ENCODE peak calls at places on chromosomes 4 and X, in nine cellular contexts. I is body of pancreas, T is cardiac muscle cell, J is lower leg skin, G is esophagus squamous epithelium, C is AG10803, D is cardiac fibroblast, O is PC-3, B is astrocyte of the spinal cord. A is an unnamed sample.

GRCh38 chrX:153394595-153394994 is 6.6 kb downstream of the PNMA6E start:
- DNase-seq in I (no peak), T (no peak), J (no peak), G (no peak), C (no peak), D (no peak), O (no peak), B (no peak), A (no peak)

GRCh38 chr4:184310881-184311709 is 93.4 kb upstream of the ENPP6 start:
- DNase-seq in I (peak; percentile 89), T (no peak), J (no peak), G (no peak), C (no peak), D (peak; percentile 43), O (no peak), B (no peak), A (no peak)

GRCh38 chr4:146194212-146194611 is 18.7 kb downstream of the LSM6 start:
- DNase-seq in I (no peak), T (no peak), J (no peak), G (no peak), C (no peak), D (no peak), O (no peak), B (no peak), A (no peak)

GRCh38 chr4:152118108-152118507 is 357.3 kb upstream of the GATB start:
- DNase-seq in I (no peak), T (no peak), J (no peak), G (no peak), C (no peak), D (no peak), O (no peak), B (no peak), A (no peak)

GRCh38 chrX:28177202-28177601 is 196.0 kb upstream of the DCAF8L1 start:
- DNase-seq in I (peak; percentile 15), T (peak; percentile 74), J (no peak), G (no peak), C (no peak), D (no peak), O (peak; percentile 57), B (no peak), A (no peak)

GRCh38 chrX:133921764-133922389 is 63.5 kb downstream of the GPC3 start:
- DNase-seq in I (peak; percentile 79), T (peak; percentile 64), J (no peak), G (no peak), C (peak; percentile 16), D (peak; percentile 26), O (peak; percentile 50), B (no peak), A (no peak)

GRCh38 chrX:141945415-141945814 is 41.7 kb downstream of the MAGEC1 start:
- DNase-seq in I (no peak), T (no peak), J (no peak), G (no peak), C (no peak), D (no peak), O (peak; percentile 85), B (no peak), A (no peak)

GRCh38 chrX:40971736-40972135 is 113.5 kb upstream of the USP9X start:
- DNase-seq in I (no peak), T (no peak), J (no peak), G (no peak), C (no peak), D (no peak), O (peak; percentile 48), B (no peak), A (no peak)

GRCh38 chr4:80446248-80446647 is 110.7 kb downstream of the CFAP299 start:
- DNase-seq in I (no peak), T (no peak), J (no peak), G (no peak), C (peak; percentile 55), D (no peak), O (no peak), B (no peak), A (no peak)

GRCh38 chr4:85919488-85919887 is 440.4 kb downstream of the MAPK10 start:
- DNase-seq in I (no peak), T (no peak), J (no peak), G (no peak), C (no peak), D (no peak), O (no peak), B (no peak), A (no peak)

GRCh38 chr4:7805533-7806079 is 134.1 kb downstream of the AFAP1 start:
- DNase-seq in I (peak; percentile 85), T (peak; percentile 63), J (no peak), G (no peak), C (peak; percentile 98), D (peak; percentile 98), O (peak; percentile 92), B (peak; percentile 93), A (peak; percentile 94)

GRCh38 chr4:15436515-15436914 is 8.7 kb downstream of the C1QTNF7 start:
- DNase-seq in I (peak; percentile 16), T (no peak), J (no peak), G (no peak), C (peak; percentile 34), D (peak; percentile 76), O (peak; percentile 22), B (peak; percentile 75), A (peak; percentile 42)

GRCh38 chrX:155143959-155144548 is 72.2 kb upstream of the VBP1 start:
- DNase-seq in I (no peak), T (no peak), J (no peak), G (no peak), C (no peak), D (no peak), O (no peak), B (no peak), A (no peak)

GRCh38 chrX:155144926-155145325 is 71.3 kb upstream of the VBP1 start:
- DNase-seq in I (no peak), T (no peak), J (no peak), G (no peak), C (no peak), D (no peak), O (peak; percentile 60), B (no peak), A (no peak)

DNA sequence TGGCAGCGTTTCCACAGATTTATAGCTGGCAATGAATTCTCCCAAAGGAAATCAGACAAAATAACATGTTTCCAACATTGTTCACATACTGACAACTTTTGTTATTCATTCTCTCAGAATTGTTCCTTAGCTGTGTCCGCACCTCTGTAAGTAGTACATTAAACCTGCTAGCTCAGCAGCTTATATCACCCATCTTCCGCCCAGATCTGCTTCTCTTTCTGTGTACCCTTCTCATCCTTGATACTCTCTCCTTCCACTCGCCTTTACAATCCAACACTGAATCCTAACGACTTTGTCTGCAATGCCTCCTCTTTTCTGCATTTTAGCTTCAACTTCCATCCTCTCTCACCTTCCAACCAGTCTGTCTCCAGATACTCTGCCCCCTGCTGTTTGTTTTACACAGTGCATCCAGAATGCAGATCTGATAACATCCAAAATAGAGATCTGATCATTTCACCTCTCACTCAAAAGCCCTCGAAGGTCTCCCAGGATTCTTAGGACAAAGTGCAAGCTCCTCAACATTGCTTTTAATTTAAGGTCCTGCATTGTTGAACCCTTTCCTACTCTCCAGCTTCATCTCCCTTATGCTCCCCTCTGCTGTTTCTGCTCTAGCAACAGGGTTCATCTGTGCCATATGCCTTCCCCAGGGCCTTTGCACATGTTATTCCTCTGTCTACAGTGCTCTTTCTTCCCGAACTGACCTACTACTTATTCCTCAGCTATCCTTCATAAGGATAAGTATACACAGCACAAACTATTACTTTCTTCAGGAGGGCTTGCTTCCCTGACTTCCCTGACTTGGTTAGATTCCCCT is 67.3 kb upstream of the VBP1 start:
- DNase-seq in I (peak; percentile 41), T (peak; percentile 1), J (no peak), G (no peak), C (peak; percentile 18), D (peak; percentile 24), O (peak; percentile 40), B (peak; percentile 8), A (no peak)
- TF ChIP-seq CTCF in I (peak; percentile 15), T (peak; percentile 50), J (no peak), G (peak; percentile 26), C (peak; percentile 57), D (peak; percentile 59), O (peak; percentile 66), B (peak; percentile 49), A (peak; percentile 46)

DNA sequence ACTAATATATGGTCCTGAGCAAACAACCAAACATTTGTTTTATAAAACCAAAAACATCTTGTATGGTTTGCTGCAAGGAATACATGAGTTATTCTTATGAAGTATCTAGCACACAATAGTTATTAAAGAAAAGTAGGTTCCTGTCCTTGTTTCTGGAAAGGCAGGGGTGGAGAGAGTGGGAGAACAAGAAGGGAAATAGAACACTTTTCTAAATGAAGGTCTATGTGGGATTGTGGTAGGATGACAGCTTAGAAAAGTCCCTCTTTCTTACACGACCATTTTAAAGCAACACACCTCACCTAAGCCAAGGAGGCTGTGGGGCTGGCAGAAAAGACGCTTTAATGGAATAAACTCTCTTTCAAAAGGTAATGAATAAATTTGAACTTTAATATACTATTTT is 164.6 kb downstream of the ARAP2 start:
- DNase-seq in I (no peak), T (no peak), J (no peak), G (no peak), C (no peak), D (no peak), O (no peak), B (no peak), A (no peak)
- H3K4me3 ChIP-seq in I (no peak overlapping the region), T (no peak overlapping the region), J (no peak overlapping the region), G (no peak overlapping the region), C (no peak overlapping the region), D (no peak overlapping the region), O (no peak overlapping the region), B (no peak overlapping the region), A (no peak overlapping the region)

GRCh38 chr4:71230258-71230594 is 108.6 kb upstream of the SLC4A4 start:
- DNase-seq in I (peak; percentile 35), T (no peak), J (no peak), G (no peak), C (peak; percentile 56), D (no peak), O (no peak), B (peak; percentile 8), A (no peak)
- TF ChIP-seq CTCF in I (no peak), T (no peak), J (no peak), G (no peak), C (no peak), D (no peak), O (no peak), B (no peak), A (no peak)

GRCh38 chr4:88158038-88158359 is 440 bp downstream of the ABCG2 start:
- DNase-seq in I (no peak), T (no peak), J (no peak), G (no peak), C (no peak), D (no peak), O (no peak), B (no peak), A (no peak)
- H3K4me3 ChIP-seq in I (no peak overlapping the region), T (peak overlapping the region; percentile 35), J (no peak overlapping the region), G (peak overlapping the region; percentile 68), C (peak overlapping the region; percentile 64), D (peak overlapping the region; percentile 56), O (no peak overlapping the region), B (peak overlapping the region; percentile 53), A (peak overlapping the region; percentile 57)

DNA sequence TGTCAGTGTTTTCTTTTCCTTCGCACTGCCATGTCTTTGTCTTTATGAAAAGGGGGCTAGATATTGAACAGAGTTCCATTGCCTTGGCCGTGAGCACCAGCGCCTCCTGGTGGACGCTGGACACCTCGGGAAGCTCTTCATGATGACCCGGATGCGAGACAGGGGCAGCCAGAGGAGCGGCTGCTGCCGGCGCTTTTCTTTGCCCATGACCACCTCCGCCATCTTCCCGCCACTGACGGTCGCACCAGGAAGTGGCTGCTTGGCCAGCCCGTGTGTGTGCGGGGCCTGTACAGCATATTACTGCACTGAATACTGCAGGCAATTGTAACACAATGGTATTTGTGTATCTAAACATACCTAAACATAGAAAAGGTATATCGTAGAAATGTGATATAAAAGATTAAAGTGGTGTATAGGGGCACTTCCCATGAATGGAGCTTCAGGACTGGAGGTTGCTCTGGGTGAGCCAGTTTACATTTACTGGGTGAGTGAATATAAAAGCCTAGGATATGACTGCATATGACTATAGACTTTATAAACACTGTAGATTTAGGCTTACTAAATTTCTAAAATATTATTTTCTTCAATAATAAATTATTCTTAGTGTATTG is 15.8 kb upstream of the GRIA2 start:
- DNase-seq in I (peak; percentile 67), T (peak; percentile 30), J (no peak), G (no peak), C (peak; percentile 1), D (peak; percentile 13), O (peak; percentile 44), B (no peak), A (no peak)
- TF ChIP-seq CTCF in I (peak; percentile 38), T (peak; percentile 49), J (no peak), G (no peak), C (peak; percentile 49), D (peak; percentile 63), O (peak; percentile 66), B (peak; percentile 43), A (no peak)